ENCODE peak calls at places on chromosome 3, in nine cellular contexts. M, W, I, F, G, P, E, Z and U are unnamed samples.

GRCh38 chr3:38039899-38040261 is 872 bp downstream of the DLEC1 start:
- DNase-seq in I (no peak), G (peak), E (peak), F (no peak), M (no peak), W (peak), Z (peak), P (peak), U (no peak)

GRCh38 chr3:29871087-29871486 is 590.2 kb downstream of the RBMS3 start:
- DNase-seq in Z (no peak), W (no peak), I (no peak), G (no peak), F (no peak), P (no peak), E (no peak), M (no peak), U (no peak)

GRCh38 chr3:186722457-186722856 is 5.3 kb downstream of the KNG1 start:
- DNase-seq in I (no peak), W (peak), G (no peak), P (no peak), Z (no peak), F (no peak), E (peak), M (no peak), U (no peak)

GRCh38 chr3:130014526-130014925 is 40.0 kb downstream of the TRH start:
- DNase-seq in W (peak), Z (no peak), M (no peak), P (no peak), E (no peak), I (peak), G (no peak), F (no peak), U (no peak)

GRCh38 chr3:125358923-125359322 is 16.2 kb downstream of the ZNF148 start:
- DNase-seq in P (no peak), G (no peak), F (no peak), M (no peak), Z (no peak), E (no peak), I (no peak), W (no peak), U (no peak)

GRCh38 chr3:106103383-106103782 is 234.6 kb upstream of the CBLB start:
- DNase-seq in Z (no peak), M (no peak), I (no peak), E (no peak), F (no peak), W (no peak), G (no peak), P (no peak), U (no peak)

GRCh38 chr3:171890398-171890797 is 47.2 kb downstream of the TMEM212 start:
- DNase-seq in Z (no peak), W (no peak), I (no peak), M (no peak), E (no peak), G (no peak), P (no peak), F (no peak), U (no peak)

GRCh38 chr3:98705212-98705611 is 57.9 kb upstream of the ST3GAL6 start:
- DNase-seq in E (no peak), W (peak), F (no peak), Z (no peak), P (no peak), I (peak), M (no peak), G (no peak), U (no peak)

GRCh38 chr3:97504463-97504862 is 260.1 kb upstream of the ARL6 start:
- DNase-seq in Z (no peak), W (no peak), I (no peak), E (no peak), P (no peak), G (no peak), F (no peak), M (no peak), U (no peak)

GRCh38 chr3:135237371-135237770 is 442.3 kb downstream of the EPHB1 start:
- DNase-seq in E (no peak), G (no peak), F (no peak), Z (no peak), W (no peak), P (no peak), I (no peak), M (no peak), U (no peak)

GRCh38 chr3:85427467-85427866 is 468.7 kb downstream of the CADM2 start:
- DNase-seq in F (no peak), G (no peak), W (no peak), Z (no peak), M (no peak), P (no peak), E (no peak), I (no peak), U (no peak)

GRCh38 chr3:111548756-111549155 is 6.8 kb downstream of the CD96 start:
- DNase-seq in I (no peak), M (no peak), W (no peak), P (no peak), G (no peak), E (no peak), F (no peak), Z (no peak), U (no peak)

GRCh38 chr3:58356054-58356453 is 23.4 kb downstream of the PXK start:
- DNase-seq in W (no peak), G (peak), P (no peak), E (no peak), Z (no peak), M (no peak), I (no peak), F (no peak), U (no peak)

GRCh38 chr3:50616003-50616769 is 765 bp upstream of the MAPKAPK3 start:
- DNase-seq in E (peak), G (peak), W (peak), M (peak), P (peak), I (peak), F (peak), Z (peak), U (peak)

GRCh38 chr3:109050591-109051167 is 67.3 kb downstream of the MORC1 start:
- DNase-seq in I (no peak), Z (peak), G (no peak), E (peak), M (no peak), P (no peak), F (no peak), W (peak), U (no peak)

GRCh38 chr3:161221881-161222600 is 930 bp downstream of the NMD3 start:
- DNase-seq in W (peak), M (no peak), I (no peak), P (no peak), Z (peak), E (peak), G (no peak), F (no peak), U (no peak)

DNA sequence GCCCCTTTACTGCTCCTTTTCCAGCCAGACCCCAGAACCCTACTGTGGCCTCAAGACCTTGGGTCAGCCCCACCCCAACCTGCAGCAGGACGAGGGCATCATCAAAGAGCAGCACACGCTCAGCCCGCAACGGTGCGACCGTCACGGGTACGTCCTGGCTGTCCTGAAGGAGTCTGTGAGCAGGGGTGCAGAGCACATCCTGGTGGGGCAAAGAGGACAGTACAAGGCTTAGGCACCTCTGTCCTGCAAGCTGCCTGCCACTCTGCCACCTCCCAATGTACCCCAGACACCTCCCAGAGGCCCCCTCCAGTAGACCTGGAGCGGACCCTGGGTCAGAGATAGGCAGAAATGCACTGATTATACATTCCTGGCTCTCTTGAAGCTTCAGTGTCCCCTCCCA is 8.0 kb downstream of the ALS2CL start:
- DNase-seq in E (no peak), Z (no peak), M (no peak), F (no peak), P (no peak), G (no peak), I (no peak), W (no peak), U (no peak)
- TF ChIP-seq CTCF in E (no peak), Z (no peak), M (no peak), F (no peak), P (no peak), G (no peak), I (no peak), W (no peak), U (no peak)

DNA sequence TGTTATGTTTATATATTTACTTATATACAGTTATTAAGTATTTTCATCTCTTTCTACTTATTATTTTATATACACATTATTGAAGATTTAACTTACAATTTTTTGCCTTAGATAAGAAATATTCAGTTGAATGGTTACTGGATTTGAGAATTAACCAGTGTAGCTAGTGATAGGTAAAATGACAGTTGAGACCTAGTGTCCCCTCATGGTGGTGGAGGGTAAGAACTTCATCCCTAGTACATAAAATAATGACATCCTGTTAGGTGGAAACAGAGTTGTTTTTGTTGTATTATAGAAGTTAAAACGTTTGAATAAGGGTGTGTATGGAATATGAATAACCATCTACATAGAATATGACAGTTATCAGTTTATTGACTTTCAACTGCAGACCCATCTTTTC is 1152.4 kb upstream of the ALCAM start:
- DNase-seq in Z (no peak), M (no peak), W (no peak), I (no peak), P (no peak), E (no peak), G (no peak), F (no peak), U (no peak)
- TF ChIP-seq CTCF in Z (no peak), M (no peak), W (no peak), I (no peak), P (no peak), E (no peak), G (no peak), F (no peak), U (no peak)

DNA sequence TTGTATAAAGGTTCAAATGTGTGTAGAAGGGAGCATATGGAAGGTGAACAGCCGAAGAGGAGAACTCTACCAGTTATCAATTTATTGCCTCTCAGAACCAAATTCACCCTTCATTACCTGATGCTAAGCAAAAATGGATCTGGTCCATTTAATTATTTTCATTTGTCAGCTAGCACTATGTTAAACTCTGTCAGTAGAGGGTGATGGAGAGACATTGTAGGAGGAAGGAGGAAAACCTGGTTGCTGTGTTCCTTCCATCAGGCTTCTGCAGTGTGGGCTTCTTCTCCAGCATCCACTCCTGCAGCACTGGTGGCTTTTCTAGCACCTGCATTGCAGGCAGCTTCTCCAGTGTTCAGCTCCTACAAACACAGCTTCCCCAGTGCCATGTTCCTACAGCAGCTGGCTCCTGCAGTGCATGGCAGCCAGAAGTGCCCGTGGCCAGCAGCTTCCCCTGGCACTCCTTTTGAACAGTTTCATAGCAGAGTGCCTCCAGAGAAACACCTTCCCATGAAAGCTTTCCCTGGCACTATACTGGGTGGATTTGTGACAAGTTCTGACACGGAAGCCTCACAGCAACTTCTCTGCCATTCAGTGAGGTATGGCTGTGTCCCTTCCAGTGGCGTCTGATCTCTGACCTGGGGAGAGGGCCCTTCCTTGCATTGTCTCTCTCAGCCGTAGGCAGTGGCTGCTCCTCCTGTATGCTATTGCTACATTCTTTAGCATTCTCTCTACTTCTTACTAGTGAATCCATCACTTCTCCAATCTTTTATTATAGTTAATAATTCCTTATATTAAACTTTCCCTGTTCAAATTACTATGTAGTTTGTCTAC is 14.6 kb upstream of the IL17RD start:
- DNase-seq in P (no peak), I (peak), E (no peak), G (no peak), Z (peak), W (peak), F (no peak), M (no peak), U (no peak)
- TF ChIP-seq CTCF in P (no peak), I (peak), E (no peak), G (no peak), Z (peak), W (peak), F (no peak), M (no peak), U (no peak)

GRCh38 chr3:158261371-158261991 is 151.6 kb downstream of the RSRC1 start:
- DNase-seq in W (no peak), Z (no peak), F (no peak), E (no peak), P (no peak), M (no peak), G (no peak), I (no peak), U (no peak)
- TF ChIP-seq CTCF in W (peak), Z (no peak), F (no peak), E (no peak), P (no peak), M (no peak), G (no peak), I (no peak), U (no peak)

DNA sequence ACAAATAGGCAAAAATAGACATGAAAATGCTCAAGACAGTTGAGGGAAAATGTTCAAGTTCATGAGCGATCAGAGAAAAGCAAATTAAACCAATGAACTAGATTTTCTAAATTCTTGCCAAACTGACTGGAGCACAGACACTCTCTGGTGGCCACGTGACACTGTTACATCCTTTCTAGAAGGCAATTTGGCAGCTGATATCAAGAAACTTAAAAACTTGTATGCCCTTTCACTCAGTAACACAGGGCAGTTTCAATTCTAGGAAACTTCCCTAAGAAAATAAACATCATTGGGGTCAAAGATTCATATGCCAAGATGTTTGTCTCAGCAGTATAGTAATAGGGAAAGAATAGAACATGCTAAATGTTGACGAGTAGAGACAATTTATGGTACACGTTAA is 52.2 kb downstream of the ABHD5 start:
- DNase-seq in E (no peak), P (no peak), Z (no peak), G (no peak), F (no peak), M (no peak), W (peak), I (no peak), U (no peak)
- TF ChIP-seq CTCF in E (no peak), P (no peak), Z (no peak), G (no peak), F (no peak), M (no peak), W (no peak), I (peak), U (no peak)

GRCh38 chr3:45140392-45140791 is 5.8 kb downstream of the CDCP1 start:
- DNase-seq in W (peak), Z (no peak), G (peak), E (no peak), P (no peak), I (no peak), F (no peak), M (no peak), U (no peak)

GRCh38 chr3:45135959-45136358 is 10.2 kb downstream of the CDCP1 start:
- DNase-seq in M (no peak), W (peak), Z (no peak), P (no peak), E (no peak), I (no peak), F (no peak), G (no peak), U (no peak)

GRCh38 chr3:45139372-45139894 is 6.7 kb downstream of the CDCP1 start:
- DNase-seq in E (no peak), M (no peak), P (no peak), F (peak), W (peak), G (no peak), I (no peak), Z (no peak), U (no peak)

GRCh38 chr3:45134758-45135521 is 11.2 kb downstream of the CDCP1 start:
- DNase-seq in E (no peak), M (no peak), G (no peak), P (no peak), F (no peak), W (peak), Z (no peak), I (no peak), U (no peak)

DNA sequence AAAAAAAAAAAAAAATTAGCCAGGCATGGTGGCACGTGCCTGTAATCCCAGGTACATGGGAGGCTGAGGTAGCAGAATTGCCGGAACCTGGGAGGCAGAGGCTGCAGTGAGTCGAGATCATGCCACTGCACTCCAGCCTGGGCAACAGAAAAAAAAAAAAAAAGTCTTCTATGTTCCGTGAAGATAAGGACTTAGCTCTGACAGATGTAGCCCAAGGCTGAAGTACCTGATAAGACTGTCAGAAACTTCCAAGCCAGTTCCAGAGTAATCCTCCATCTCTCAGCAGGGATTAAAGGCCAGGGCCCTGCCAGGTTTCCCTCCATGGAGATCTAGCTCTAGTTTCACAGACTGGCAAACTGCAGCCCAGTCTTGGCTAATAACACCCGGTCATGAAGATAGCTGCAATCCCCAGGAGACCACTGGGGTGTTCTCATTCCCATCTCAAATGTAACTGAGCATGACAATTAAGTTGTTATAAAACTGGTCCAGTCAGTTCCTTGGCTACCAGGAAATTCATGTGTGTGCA is 8.5 kb downstream of the CDCP1 start:
- DNase-seq in W (no peak), M (no peak), E (no peak), G (no peak), F (no peak), Z (no peak), I (no peak), P (no peak), U (no peak)
- TF ChIP-seq CTCF in W (no peak), M (no peak), E (no peak), G (no peak), F (no peak), Z (no peak), I (no peak), P (no peak), U (no peak)

GRCh38 chr3:22886394-22886793 is 316.7 kb upstream of the UBE2E2 start:
- DNase-seq in P (no peak), I (no peak), M (peak), E (no peak), F (peak), W (no peak), G (no peak), Z (no peak), U (no peak)

GRCh38 chr3:22885039-22885438 is 318.1 kb upstream of the UBE2E2 start:
- DNase-seq in W (no peak), Z (no peak), P (no peak), G (no peak), F (no peak), I (no peak), E (no peak), M (no peak), U (no peak)

GRCh38 chr3:22885574-22886348 is 317.4 kb upstream of the UBE2E2 start:
- DNase-seq in I (no peak), Z (no peak), W (no peak), P (no peak), E (no peak), F (no peak), M (no peak), G (no peak), U (no peak)

GRCh38 chr3:22893001-22893400 is 310.1 kb upstream of the UBE2E2 start:
- DNase-seq in G (no peak), Z (no peak), M (no peak), P (no peak), I (no peak), F (no peak), E (no peak), W (no peak), U (no peak)

GRCh38 chr3:22887664-22888291 is 315.3 kb upstream of the UBE2E2 start:
- DNase-seq in W (peak), P (no peak), I (no peak), M (no peak), Z (no peak), F (no peak), E (peak), G (no peak), U (no peak)
- TF ChIP-seq CTCF in W (peak), P (peak), I (peak), M (no peak), Z (peak), F (peak), E (peak), G (no peak), U (peak)

GRCh38 chr3:66501483-66502266 is 853 bp upstream of the LRIG1 start:
- DNase-seq in E (no peak), Z (no peak), I (no peak), G (no peak), M (no peak), W (no peak), P (no peak), F (no peak), U (no peak)
- TF ChIP-seq CTCF in E (no peak), Z (no peak), I (peak), G (no peak), M (no peak), W (peak), P (no peak), F (no peak), U (no peak)

DNA sequence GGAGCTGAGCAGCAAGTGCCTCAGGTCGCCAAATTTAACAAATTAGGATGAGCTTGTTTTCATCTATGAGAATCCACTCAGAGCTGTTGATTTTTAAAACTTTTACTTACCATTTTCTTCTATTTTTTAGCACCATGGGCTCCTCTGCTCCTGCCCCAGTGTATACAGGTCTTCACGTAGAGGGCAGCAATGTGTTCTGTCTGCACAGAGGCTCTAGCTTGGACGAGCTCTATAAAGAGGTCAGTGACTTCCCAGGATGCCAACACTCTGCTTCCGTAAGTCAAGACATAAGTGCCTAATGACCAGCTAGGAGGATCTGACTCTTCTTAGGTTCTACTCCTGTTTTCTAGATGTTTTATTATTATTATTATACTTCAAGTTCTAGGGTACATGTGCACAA is 41.2 kb upstream of the CNOT10 start:
- DNase-seq in I (no peak), Z (no peak), E (no peak), W (no peak), M (no peak), P (no peak), G (no peak), F (no peak), U (no peak)
- TF ChIP-seq CTCF in I (no peak), Z (no peak), E (no peak), W (no peak), M (no peak), P (no peak), G (no peak), F (no peak), U (no peak)